ENCODE peak calls at places on chromosomes 12 and 14, in four cellular contexts. M is uterus, L is Peyer's patch, U is tibial artery. K is an unnamed sample.

GRCh38 chr12:96255077-96255476 is 60.9 kb downstream of the ELK3 start:
- DNase-seq in L (no peak), M (no peak), U (peak; percentile 79), K (no peak)

GRCh38 chr14:24231263-24232120 is 675 bp downstream of the NEDD8 start:
- DNase-seq in L (no peak), U (no peak), M (no peak), K (no peak)

GRCh38 chr12:124616394-124617343 is 49.3 kb upstream of the NCOR2 start:
- DNase-seq in L (no peak), M (no peak), U (no peak), K (no peak)

GRCh38 chr14:55556929-55557623 is 22.9 kb upstream of the KTN1 start:
- DNase-seq in M (no peak), L (no peak), U (peak; percentile 51), K (peak; percentile 26)

GRCh38 chr12:93109794-93110203 is 180.7 kb upstream of the EEA1 start:
- DNase-seq in M (no peak), L (no peak), U (no peak), K (no peak)

GRCh38 chr12:77325505-77325904 is 260.1 kb upstream of the E2F7 start:
- DNase-seq in L (no peak), U (no peak), M (peak; percentile 20), K (no peak)

GRCh38 chr12:176321-177181 is 37.4 kb downstream of the SLC6A12 start:
- DNase-seq in M (no peak), U (no peak), L (no peak), K (peak; percentile 68)

GRCh38 chr14:93267149-93267711 is 60.2 kb downstream of the UBR7 start:
- DNase-seq in M (no peak), U (no peak), L (no peak), K (no peak)

GRCh38 chr12:89073027-89073398 is 279.3 kb downstream of the DUSP6 start:
- DNase-seq in M (no peak), U (no peak), L (no peak), K (no peak)

GRCh38 chr12:130486146-130486435 is 148.4 kb downstream of the PIWIL1 start:
- DNase-seq in M (no peak), L (no peak), U (no peak), K (no peak)

GRCh38 chr12:130489293-130489692 is 151.6 kb downstream of the PIWIL1 start:
- DNase-seq in U (no peak), M (no peak), L (no peak), K (no peak)

GRCh38 chr12:130487636-130488035 is 149.9 kb downstream of the PIWIL1 start:
- DNase-seq in M (no peak), L (no peak), U (no peak), K (no peak)

GRCh38 chr12:130485291-130486145 is 147.8 kb downstream of the PIWIL1 start:
- DNase-seq in L (no peak), U (no peak), M (no peak), K (no peak)

DNA sequence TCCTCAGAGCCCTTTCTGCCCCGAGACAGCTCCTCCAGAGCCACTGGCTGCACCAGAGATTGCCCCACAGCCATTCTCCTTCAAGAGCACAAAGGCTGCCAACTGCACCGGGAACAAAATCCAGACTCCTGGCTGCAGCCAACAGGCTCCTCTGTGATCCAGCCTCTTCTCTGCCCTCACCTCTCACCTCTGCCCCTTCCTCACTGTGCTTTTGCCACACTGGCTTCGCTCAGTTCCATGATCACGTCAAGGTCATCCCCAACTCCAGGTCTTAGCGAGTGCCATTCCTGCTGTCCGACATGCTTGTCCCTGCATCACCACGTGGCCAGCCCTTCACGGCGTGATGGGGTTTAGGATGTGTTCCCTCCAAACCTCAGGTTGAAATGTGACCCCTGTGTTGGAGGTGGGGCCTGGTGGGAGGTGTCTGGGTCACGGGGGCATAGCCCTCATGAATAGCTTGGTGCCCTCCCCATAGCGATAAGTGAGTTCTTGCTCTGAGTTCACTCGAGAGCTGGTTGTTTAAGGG is 149.3 kb downstream of the PIWIL1 start:
- DNase-seq in U (no peak), M (no peak), L (no peak), K (no peak)
- H3K27ac ChIP-seq in U (no peak overlapping the region), M (no peak overlapping the region), L (no peak overlapping the region), K (no peak overlapping the region)

DNA sequence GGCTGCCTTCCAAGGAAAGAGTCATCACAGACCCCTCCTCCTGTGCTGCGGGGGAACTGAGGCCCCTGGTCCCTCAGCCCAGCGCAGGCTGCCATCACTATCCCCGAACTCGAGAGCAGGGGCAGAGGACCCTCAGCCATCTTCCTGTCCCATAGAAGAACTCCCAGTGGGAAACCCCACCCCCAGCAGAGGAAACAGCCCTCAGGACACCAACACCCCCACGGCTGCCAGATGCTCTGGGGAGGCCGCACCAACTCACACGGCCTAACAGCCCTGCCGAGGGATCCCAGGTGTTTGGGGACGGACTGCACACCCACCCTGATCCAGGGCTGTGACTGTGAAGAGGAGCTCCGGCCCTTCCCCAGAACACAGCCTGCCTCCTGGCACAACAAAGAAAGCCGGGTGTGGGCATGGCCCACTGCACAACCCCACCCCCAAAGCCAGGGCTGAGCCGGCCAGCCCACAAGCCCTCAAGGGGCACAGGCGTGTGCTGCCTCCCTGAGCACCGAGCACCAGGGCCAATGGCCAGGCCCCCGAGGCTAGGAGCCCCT is 16.3 kb upstream of the C14orf180 start:
- DNase-seq in M (no peak), L (no peak), U (no peak), K (no peak)
- H3K4me3 ChIP-seq in M (no peak overlapping the region), L (no peak overlapping the region), U (no peak overlapping the region), K (no peak overlapping the region)

GRCh38 chr12:117063162-117063911 is 35.9 kb downstream of the TESC start:
- DNase-seq in U (peak; percentile 30), M (no peak), L (peak; percentile 72), K (peak; percentile 31)
- H3K27me3 ChIP-seq in U (peaks cover 3% of the 10 kb centered on the region), M (no peaks in the 10 kb centered on the region), L (no peaks in the 10 kb centered on the region), K (no peaks in the 10 kb centered on the region)

GRCh38 chr12:8681129-8681902 is 16.5 kb upstream of the RIMKLB start:
- DNase-seq in U (no peak), M (no peak), L (no peak), K (no peak)
- H3K27ac ChIP-seq in U (peak overlapping the region; percentile 30), M (peak overlapping the region; percentile 76), L (no peak overlapping the region), K (no peak overlapping the region)

GRCh38 chr12:56684745-56685369 is 3.2 kb downstream of the PTGES3 start:
- DNase-seq in M (no peak), L (no peak), U (no peak), K (no peak)
- H3K4me3 ChIP-seq in M (peak overlapping the region; percentile 21), L (peak overlapping the region; percentile 31), U (peak overlapping the region; percentile 80), K (peak overlapping the region; percentile 87)

DNA sequence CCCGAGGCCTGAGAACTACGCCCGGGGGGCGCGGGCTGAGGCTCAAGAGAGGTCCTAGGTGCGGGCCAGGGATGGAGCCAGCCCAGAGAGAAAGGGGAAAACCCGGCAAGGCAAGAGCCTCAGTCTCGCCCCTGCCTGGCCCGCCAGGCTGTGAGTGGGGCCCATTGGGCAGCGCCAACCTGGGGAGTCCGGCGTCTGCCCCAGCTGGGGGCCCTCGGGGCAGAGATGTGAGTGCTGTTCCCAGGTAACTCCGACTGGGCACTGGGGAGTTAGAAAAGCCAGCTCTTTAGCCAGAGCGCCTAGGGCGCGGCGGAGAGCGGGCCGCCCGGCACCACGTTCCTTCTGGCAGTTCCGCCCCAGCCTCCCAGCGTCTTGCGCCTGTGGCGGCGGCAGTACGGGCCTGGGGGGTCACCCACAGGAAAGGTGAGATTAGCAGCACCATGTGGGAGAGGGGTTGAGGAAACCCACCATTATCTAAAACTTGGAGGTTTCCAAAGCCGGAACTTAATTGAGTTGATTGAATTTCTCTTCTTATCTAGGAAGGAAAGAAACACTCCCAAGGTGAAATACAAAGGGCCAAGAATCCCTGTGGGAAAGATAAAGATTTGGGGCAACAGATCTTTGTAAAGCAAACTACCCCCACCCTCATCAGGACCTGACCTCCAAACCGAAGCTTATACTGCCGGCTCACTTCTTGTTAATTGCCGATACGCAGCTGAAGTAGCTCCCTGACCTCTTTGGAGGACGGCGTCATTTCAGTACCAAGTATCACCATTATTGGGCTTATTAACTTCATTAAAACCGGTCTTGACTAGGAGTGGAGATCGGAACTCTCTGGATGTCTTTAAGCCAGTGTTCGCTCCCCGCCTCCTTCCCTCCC is 11.6 kb downstream of the OTX2 start:
- DNase-seq in U (no peak), M (no peak), L (no peak), K (no peak)
- H3K27me3 ChIP-seq in U (peaks cover 93% of the 10 kb centered on the region), M (peaks cover 10% of the 10 kb centered on the region), L (no peaks in the 10 kb centered on the region), K (peaks cover 91% of the 10 kb centered on the region)

GRCh38 chr14:61588419-61588901 is 106.9 kb upstream of the HIF1A start:
- DNase-seq in U (peak; percentile 69), L (no peak), M (no peak), K (no peak)
- H3K27ac ChIP-seq in U (peak overlapping the region; percentile 87), L (no peak overlapping the region), M (no peak overlapping the region), K (no peak overlapping the region)

GRCh38 chr14:75979071-75979571 is 2.7 kb downstream of the TGFB3 start:
- DNase-seq in L (no peak), U (peak; percentile 43), M (peak; percentile 48), K (no peak)
- H3K4me3 ChIP-seq in L (no peak overlapping the region), U (peak overlapping the region; percentile 68), M (peak overlapping the region; percentile 49), K (no peak overlapping the region)

GRCh38 chr14:101075801-101076413 is 172.4 kb upstream of the RTL1 start:
- DNase-seq in M (peak; percentile 8), L (no peak), U (peak; percentile 15), K (peak; percentile 5)
- H3K27me3 ChIP-seq in M (peaks cover 10% of the 10 kb centered on the region), L (no peaks in the 10 kb centered on the region), U (peaks cover 49% of the 10 kb centered on the region), K (peaks cover 23% of the 10 kb centered on the region)